ENCODE peak calls at places on chromosomes 2 and 18, in eight cellular contexts. Y is esophagus squamous epithelium; X is activated naive CD4-positive, alpha-beta T cell treated with anti-CD3 and anti-CD28 coated beads, Interleukin-2, amount 50 U/mL, for 72 hours; D is GM23338; E is activated T-cell treated with anti-CD3 and anti-CD28 coated beads for 4 hours; W is DMS79; N is A549; H is activated CD4-positive, alpha-beta T cell treated with anti-CD3 and anti-CD28 coated beads for 48 hours. J is an unnamed sample.

GRCh38 chr2:108640731-108641130 is 78.6 kb upstream of the RANBP2 start:
- DNase-seq in Y (no peak), X (no peak), D (no peak), E (no peak), W (no peak), N (peak; percentile 49), H (no peak), J (no peak)

GRCh38 chr2:178157574-178157973 is 36.7 kb upstream of the OSBPL6 start:
- DNase-seq in Y (no peak), X (no peak), D (no peak), E (no peak), W (no peak), N (no peak), H (no peak), J (no peak)

GRCh38 chr2:67532325-67532724 is 135.2 kb downstream of the ETAA1 start:
- DNase-seq in Y (no peak), X (no peak), D (no peak), E (no peak), W (no peak), N (no peak), H (no peak), J (no peak)

GRCh38 chr2:114862234-114862633 is 419.8 kb downstream of the DPP10 start:
- DNase-seq in Y (no peak), X (no peak), D (no peak), E (no peak), W (no peak), N (no peak), H (no peak), J (no peak)

GRCh38 chr18:3914833-3915598 is 465.0 kb downstream of the TGIF1 start:
- DNase-seq in Y (no peak), X (no peak), D (no peak), E (no peak), W (no peak), N (no peak), H (no peak), J (no peak)

GRCh38 chr2:109208071-109208950 is 79.3 kb downstream of the SH3RF3 start:
- DNase-seq in Y (no peak), X (no peak), D (peak; percentile 50), E (no peak), W (no peak), N (peak; percentile 29), H (no peak), J (no peak)

GRCh38 chr18:57603871-57604270 is 17.4 kb upstream of the FECH start:
- DNase-seq in Y (no peak), X (no peak), D (no peak), E (no peak), W (no peak), N (no peak), H (no peak), J (no peak)

GRCh38 chr18:12598181-12598921 is 59.6 kb downstream of the SPIRE1 start:
- DNase-seq in Y (no peak), X (no peak), D (peak; percentile 21), E (no peak), W (no peak), N (no peak), H (no peak), J (no peak)

GRCh38 chr2:153386481-153386891 is 92.1 kb downstream of the RPRM start:
- DNase-seq in Y (no peak), X (no peak), D (no peak), E (no peak), W (no peak), N (no peak), H (no peak), J (no peak)

GRCh38 chr2:158115202-158115783 is 13.6 kb downstream of the UPP2 start:
- DNase-seq in Y (no peak), X (no peak), D (no peak), E (no peak), W (no peak), N (no peak), H (no peak), J (no peak)

GRCh38 chr2:44939074-44940052 is 2.1 kb upstream of the SIX3 start:
- DNase-seq in Y (no peak), X (no peak), D (peak; percentile 70), E (no peak), W (no peak), N (no peak), H (no peak), J (no peak)

GRCh38 chr18:519019-519879 is 18.7 kb upstream of the COLEC12 start:
- DNase-seq in Y (no peak), X (no peak), D (no peak), E (no peak), W (no peak), N (no peak), H (no peak), J (no peak)

GRCh38 chr2:221077241-221077640 is 494.9 kb downstream of the EPHA4 start:
- DNase-seq in Y (no peak), X (no peak), D (no peak), E (no peak), W (no peak), N (no peak), H (no peak), J (no peak)

GRCh38 chr2:182650704-182651103 is 65.4 kb upstream of the DNAJC10 start:
- DNase-seq in Y (no peak), X (no peak), D (peak; percentile 73), E (no peak), W (no peak), N (peak; percentile 53), H (no peak), J (no peak)